ENCODE peak calls at places on chromosomes 6 and 20, in four cellular contexts. One of them, this sample, is unnamed.

GRCh38 chr6:168377481-168377850 is 57.9 kb upstream of the DACT2 start:
- DNase-seq in GM12865: no peak
- DNase-seq in hypothalamus: no peak
- DNase-seq in stimulated activated CD8-positive, alpha-beta memory T cell treated with anti-CD3 and anti-CD28 coated beads, Interleukin-15, amount 100 ng/mL, for 4 hours: no peak
- DNase-seq in this sample: no peak

GRCh38 chr6:161254754-161255253 is 19.1 kb downstream of the AGPAT4 start:
- DNase-seq in GM12865: no peak
- DNase-seq in hypothalamus: no peak
- DNase-seq in stimulated activated CD8-positive, alpha-beta memory T cell treated with anti-CD3 and anti-CD28 coated beads, Interleukin-15, amount 100 ng/mL, for 4 hours: no peak
- DNase-seq in this sample: no peak

GRCh38 chr6:3746119-3746691 is 5.3 kb downstream of the PXDC1 start:
- DNase-seq in GM12865: peak
- DNase-seq in hypothalamus: no peak
- DNase-seq in stimulated activated CD8-positive, alpha-beta memory T cell treated with anti-CD3 and anti-CD28 coated beads, Interleukin-15, amount 100 ng/mL, for 4 hours: no peak
- DNase-seq in this sample: peak

GRCh38 chr20:59933296-59933848 is at the start of gene SYCP2:
- DNase-seq in GM12865: peak
- DNase-seq in hypothalamus: peak
- DNase-seq in stimulated activated CD8-positive, alpha-beta memory T cell treated with anti-CD3 and anti-CD28 coated beads, Interleukin-15, amount 100 ng/mL, for 4 hours: peak
- DNase-seq in this sample: no peak

GRCh38 chr6:33249732-33250625 is 21.7 kb downstream of the VPS52 start:
- DNase-seq in GM12865: no peak
- DNase-seq in hypothalamus: no peak
- DNase-seq in stimulated activated CD8-positive, alpha-beta memory T cell treated with anti-CD3 and anti-CD28 coated beads, Interleukin-15, amount 100 ng/mL, for 4 hours: no peak
- DNase-seq in this sample: peak

GRCh38 chr6:71478834-71479541 is 190.4 kb downstream of the OGFRL1 start:
- DNase-seq in GM12865: no peak
- DNase-seq in hypothalamus: no peak
- DNase-seq in stimulated activated CD8-positive, alpha-beta memory T cell treated with anti-CD3 and anti-CD28 coated beads, Interleukin-15, amount 100 ng/mL, for 4 hours: no peak
- DNase-seq in this sample: no peak

GRCh38 chr20:4896971-4897497 is 104.3 kb downstream of the SLC23A2 start:
- DNase-seq in GM12865: peak
- DNase-seq in hypothalamus: no peak
- DNase-seq in stimulated activated CD8-positive, alpha-beta memory T cell treated with anti-CD3 and anti-CD28 coated beads, Interleukin-15, amount 100 ng/mL, for 4 hours: no peak
- DNase-seq in this sample: peak

GRCh38 chr20:63178889-63179751 is 36.8 kb downstream of the YTHDF1 start:
- DNase-seq in GM12865: peak
- DNase-seq in hypothalamus: peak
- DNase-seq in stimulated activated CD8-positive, alpha-beta memory T cell treated with anti-CD3 and anti-CD28 coated beads, Interleukin-15, amount 100 ng/mL, for 4 hours: peak
- DNase-seq in this sample: peak

GRCh38 chr6:43931201-43931600 is 161.2 kb downstream of the VEGFA start:
- DNase-seq in GM12865: no peak
- DNase-seq in hypothalamus: no peak
- DNase-seq in stimulated activated CD8-positive, alpha-beta memory T cell treated with anti-CD3 and anti-CD28 coated beads, Interleukin-15, amount 100 ng/mL, for 4 hours: no peak
- DNase-seq in this sample: no peak

GRCh38 chr6:38796850-38797249 is 81.7 kb downstream of the DNAH8 start:
- DNase-seq in GM12865: no peak
- DNase-seq in hypothalamus: no peak
- DNase-seq in stimulated activated CD8-positive, alpha-beta memory T cell treated with anti-CD3 and anti-CD28 coated beads, Interleukin-15, amount 100 ng/mL, for 4 hours: no peak
- DNase-seq in this sample: no peak

GRCh38 chr20:17957505-17958325 is 10.9 kb downstream of the SNX5 start:
- DNase-seq in GM12865: no peak
- DNase-seq in hypothalamus: no peak
- DNase-seq in stimulated activated CD8-positive, alpha-beta memory T cell treated with anti-CD3 and anti-CD28 coated beads, Interleukin-15, amount 100 ng/mL, for 4 hours: no peak
- DNase-seq in this sample: no peak

GRCh38 chr20:62825994-62826645 is 9.3 kb downstream of the COL9A3 start:
- DNase-seq in GM12865: no peak
- DNase-seq in hypothalamus: no peak
- DNase-seq in stimulated activated CD8-positive, alpha-beta memory T cell treated with anti-CD3 and anti-CD28 coated beads, Interleukin-15, amount 100 ng/mL, for 4 hours: no peak
- DNase-seq in this sample: peak

GRCh38 chr6:42694586-42694985 is 27.8 kb downstream of the PRPH2 start:
- DNase-seq in GM12865: no peak
- DNase-seq in hypothalamus: no peak
- DNase-seq in stimulated activated CD8-positive, alpha-beta memory T cell treated with anti-CD3 and anti-CD28 coated beads, Interleukin-15, amount 100 ng/mL, for 4 hours: no peak
- DNase-seq in this sample: no peak

GRCh38 chr20:58743929-58744534 is 51.4 kb downstream of the NPEPL1 start:
- DNase-seq in GM12865: no peak
- DNase-seq in hypothalamus: no peak
- DNase-seq in stimulated activated CD8-positive, alpha-beta memory T cell treated with anti-CD3 and anti-CD28 coated beads, Interleukin-15, amount 100 ng/mL, for 4 hours: no peak
- DNase-seq in this sample: no peak

GRCh38 chr6:33211136-33211535 is 2.8 kb downstream of the RING1 start:
- DNase-seq in GM12865: no peak
- DNase-seq in hypothalamus: no peak
- DNase-seq in stimulated activated CD8-positive, alpha-beta memory T cell treated with anti-CD3 and anti-CD28 coated beads, Interleukin-15, amount 100 ng/mL, for 4 hours: no peak
- DNase-seq in this sample: no peak

GRCh38 chr6:150303256-150303655 is 65.6 kb upstream of the IYD start:
- DNase-seq in GM12865: no peak
- DNase-seq in hypothalamus: no peak
- DNase-seq in stimulated activated CD8-positive, alpha-beta memory T cell treated with anti-CD3 and anti-CD28 coated beads, Interleukin-15, amount 100 ng/mL, for 4 hours: no peak
- DNase-seq in this sample: no peak

GRCh38 chr6:21393426-21394165 is 200.0 kb upstream of the SOX4 start:
- DNase-seq in GM12865: no peak
- DNase-seq in hypothalamus: no peak
- DNase-seq in stimulated activated CD8-positive, alpha-beta memory T cell treated with anti-CD3 and anti-CD28 coated beads, Interleukin-15, amount 100 ng/mL, for 4 hours: no peak
- DNase-seq in this sample: no peak

GRCh38 chr20:24432057-24432456 is 37.4 kb upstream of the SYNDIG1 start:
- DNase-seq in GM12865: no peak
- DNase-seq in hypothalamus: no peak
- DNase-seq in stimulated activated CD8-positive, alpha-beta memory T cell treated with anti-CD3 and anti-CD28 coated beads, Interleukin-15, amount 100 ng/mL, for 4 hours: no peak
- DNase-seq in this sample: no peak

GRCh38 chr6:7138921-7139358 is 31.2 kb downstream of the RREB1 start:
- DNase-seq in GM12865: peak
- DNase-seq in hypothalamus: no peak
- DNase-seq in stimulated activated CD8-positive, alpha-beta memory T cell treated with anti-CD3 and anti-CD28 coated beads, Interleukin-15, amount 100 ng/mL, for 4 hours: no peak
- DNase-seq in this sample: no peak

GRCh38 chr6:34206726-34207125 is 29.9 kb upstream of the HMGA1 start:
- DNase-seq in GM12865: no peak
- DNase-seq in hypothalamus: no peak
- DNase-seq in stimulated activated CD8-positive, alpha-beta memory T cell treated with anti-CD3 and anti-CD28 coated beads, Interleukin-15, amount 100 ng/mL, for 4 hours: no peak
- DNase-seq in this sample: no peak

GRCh38 chr6:82015043-82015442 is 232.5 kb downstream of the IBTK start:
- DNase-seq in GM12865: no peak
- DNase-seq in hypothalamus: no peak
- DNase-seq in stimulated activated CD8-positive, alpha-beta memory T cell treated with anti-CD3 and anti-CD28 coated beads, Interleukin-15, amount 100 ng/mL, for 4 hours: no peak
- DNase-seq in this sample: peak

GRCh38 chr6:26125015-26125690 is 37.9 kb downstream of the HFE start:
- DNase-seq in GM12865: peak
- DNase-seq in hypothalamus: no peak
- DNase-seq in stimulated activated CD8-positive, alpha-beta memory T cell treated with anti-CD3 and anti-CD28 coated beads, Interleukin-15, amount 100 ng/mL, for 4 hours: no peak
- DNase-seq in this sample: peak

This sample was measured in NB4.